ENCODE peak calls at places on chromosomes 1 and 21, in ten cellular contexts. Y is H1, M is breast epithelium, L is GM06990, E is PC-3, Q is astrocyte of the spinal cord, D is neuronal stem cell, G is AG09309, U is neural progenitor cell, W is tibial artery. A is an unnamed sample.

GRCh38 chr1:203813581-203814341 is 18.3 kb downstream of the ZBED6 start:
- DNase-seq in Y (no peak), M (no peak), L (no peak), E (no peak), Q (no peak), D (no peak), G (no peak), U (no peak), W (no peak), A (no peak)

GRCh38 chr1:204171751-204172178 is 5.6 kb upstream of the REN start:
- DNase-seq in Y (no peak), M (no peak), L (no peak), E (peak; percentile 100), Q (peak; percentile 42), D (no peak), G (peak; percentile 25), U (no peak), W (no peak), A (no peak)

GRCh38 chr1:24298606-24299005 is 20.6 kb upstream of the GRHL3 start:
- DNase-seq in Y (no peak), M (no peak), L (no peak), E (no peak), Q (no peak), D (no peak), G (no peak), U (no peak), W (no peak), A (no peak)

GRCh38 chr21:42199488-42200463 is 19.2 kb upstream of the ABCG1 start:
- DNase-seq in Y (no peak), M (no peak), L (no peak), E (peak; percentile 49), Q (peak; percentile 55), D (no peak), G (peak; percentile 39), U (no peak), W (no peak), A (no peak)

GRCh38 chr1:8661185-8662110 is 156.0 kb downstream of the RERE start:
- DNase-seq in Y (no peak), M (no peak), L (peak; percentile 67), E (peak; percentile 96), Q (peak; percentile 90), D (no peak), G (peak; percentile 66), U (no peak), W (no peak), A (no peak)

GRCh38 chr1:100250264-100250663 is 630 bp upstream of the DBT start:
- DNase-seq in Y (no peak), M (no peak), L (no peak), E (no peak), Q (peak; percentile 6), D (no peak), G (no peak), U (no peak), W (no peak), A (no peak)

GRCh38 chr1:117826551-117827078 is 102.8 kb downstream of the GDAP2 start:
- DNase-seq in Y (no peak), M (no peak), L (no peak), E (peak; percentile 97), Q (peak; percentile 83), D (no peak), G (peak; percentile 88), U (no peak), W (peak; percentile 66), A (no peak)

GRCh38 chr1:116538527-116538926 is 32.3 kb downstream of the CD58 start:
- DNase-seq in Y (no peak), M (no peak), L (peak; percentile 60), E (peak; percentile 78), Q (peak; percentile 35), D (no peak), G (no peak), U (no peak), W (no peak), A (no peak)

GRCh38 chr1:71770121-71770520 is 512.2 kb downstream of the NEGR1 start:
- DNase-seq in Y (no peak), M (no peak), L (no peak), E (no peak), Q (peak; percentile 83), D (no peak), G (peak; percentile 46), U (no peak), W (no peak), A (peak; percentile 35)

GRCh38 chr1:204348722-204349121 is 11.0 kb downstream of the PLEKHA6 start:
- DNase-seq in Y (no peak), M (no peak), L (no peak), E (no peak), Q (no peak), D (no peak), G (no peak), U (peak; percentile 60), W (peak; percentile 82), A (no peak)

GRCh38 chr1:117232551-117232950 is 21.8 kb upstream of the VTCN1 start:
- DNase-seq in Y (no peak), M (no peak), L (no peak), E (peak; percentile 14), Q (no peak), D (no peak), G (no peak), U (no peak), W (no peak), A (no peak)

DNA sequence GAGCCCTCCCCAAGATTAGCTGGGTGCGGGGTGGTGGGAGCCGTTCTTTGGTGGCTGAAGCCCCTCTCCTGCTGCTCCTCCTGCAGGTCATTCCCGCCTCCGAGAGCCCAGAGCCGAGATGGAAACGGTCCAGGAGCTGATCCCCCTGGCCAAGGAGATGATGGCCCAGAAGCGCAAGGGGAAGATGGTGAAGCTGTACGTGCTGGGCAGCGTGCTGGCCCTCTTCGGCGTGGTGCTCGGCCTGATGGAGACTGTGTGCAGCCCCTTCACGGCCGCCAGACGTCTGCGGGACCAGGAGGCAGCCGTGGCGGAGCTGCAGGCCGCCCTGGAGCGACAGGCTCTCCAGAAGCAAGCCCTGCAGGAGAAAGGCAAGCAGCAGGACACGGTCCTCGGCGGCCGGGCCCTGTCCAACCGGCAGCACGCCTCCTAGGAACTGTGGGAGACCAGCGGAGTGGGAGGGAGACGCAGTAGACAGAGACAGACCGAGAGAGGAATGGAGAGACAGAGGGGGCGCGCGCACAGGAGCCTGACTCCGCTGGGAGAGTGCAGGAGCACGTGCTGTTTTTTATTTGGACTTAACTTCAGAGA is 449 bp downstream of the G0S2 start:
- DNase-seq in Y (no peak), M (no peak), L (peak; percentile 20), E (peak; percentile 36), Q (peak; percentile 45), D (peak; percentile 23), G (no peak), U (peak; percentile 51), W (no peak), A (no peak)
- H3K4me3 ChIP-seq in Y (peak overlapping the region; percentile 40), M (peak overlapping the region; percentile 54), L (peak overlapping the region; percentile 22), E (peak overlapping the region; percentile 71), Q (peak overlapping the region; percentile 40), D (peak overlapping the region; percentile 76), G (peak overlapping the region; percentile 58), U (peak overlapping the region; percentile 52), W (peak overlapping the region; percentile 42), A (no peak overlapping the region)

GRCh38 chr1:39631361-39632331 is 7.8 kb downstream of the HEYL start:
- DNase-seq in Y (no peak), M (no peak), L (no peak), E (peak; percentile 17), Q (no peak), D (no peak), G (no peak), U (no peak), W (no peak), A (peak; percentile 83)
- H3K4me3 ChIP-seq in Y (no peak overlapping the region), M (no peak overlapping the region), L (no peak overlapping the region), E (no peak overlapping the region), Q (no peak overlapping the region), D (no peak overlapping the region), G (no peak overlapping the region), U (no peak overlapping the region), W (peak overlapping the region; percentile 52), A (no peak overlapping the region)

DNA sequence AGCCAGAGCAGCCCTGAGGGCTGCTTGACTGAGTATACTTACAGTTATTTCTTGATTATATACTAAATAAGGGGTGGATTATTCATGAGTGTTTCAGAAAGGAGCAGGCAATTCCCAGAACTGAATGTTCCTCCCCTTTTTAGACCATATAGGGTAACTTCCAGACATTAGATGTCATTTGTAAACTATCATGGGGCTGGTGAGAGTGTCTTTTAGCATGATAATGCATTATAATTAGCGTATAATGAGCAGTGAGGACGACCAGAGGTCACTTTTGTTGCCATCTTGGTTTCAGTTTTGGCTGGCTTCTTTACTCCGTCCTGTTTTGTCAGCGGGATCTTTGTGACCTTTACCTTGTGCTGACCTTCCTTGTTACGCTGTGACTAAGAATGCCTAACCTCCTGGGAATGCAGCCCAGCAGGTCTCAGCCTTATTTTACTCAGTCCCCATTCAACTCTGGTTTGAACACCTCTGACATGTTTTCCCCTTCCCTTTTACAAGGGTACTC is 16.1 kb downstream of the KCTD3 start:
- DNase-seq in Y (no peak), M (no peak), L (no peak), E (peak; percentile 97), Q (peak; percentile 23), D (no peak), G (no peak), U (no peak), W (no peak), A (no peak)
- H3K4me3 ChIP-seq in Y (no peak overlapping the region), M (no peak overlapping the region), L (no peak overlapping the region), E (peak overlapping the region; percentile 54), Q (no peak overlapping the region), D (no peak overlapping the region), G (no peak overlapping the region), U (no peak overlapping the region), W (no peak overlapping the region), A (no peak overlapping the region)

GRCh38 chr1:41752514-41753170 is 166.1 kb downstream of the HIVEP3 start:
- DNase-seq in Y (no peak), M (no peak), L (no peak), E (peak; percentile 7), Q (no peak), D (no peak), G (no peak), U (no peak), W (no peak), A (no peak)

GRCh38 chr1:41754540-41754939 is 164.2 kb downstream of the HIVEP3 start:
- DNase-seq in Y (no peak), M (no peak), L (no peak), E (no peak), Q (no peak), D (no peak), G (no peak), U (no peak), W (no peak), A (peak; percentile 73)

GRCh38 chr1:41749992-41750745 is 168.6 kb downstream of the HIVEP3 start:
- DNase-seq in Y (no peak), M (no peak), L (no peak), E (no peak), Q (no peak), D (no peak), G (no peak), U (no peak), W (peak; percentile 13), A (no peak)

DNA sequence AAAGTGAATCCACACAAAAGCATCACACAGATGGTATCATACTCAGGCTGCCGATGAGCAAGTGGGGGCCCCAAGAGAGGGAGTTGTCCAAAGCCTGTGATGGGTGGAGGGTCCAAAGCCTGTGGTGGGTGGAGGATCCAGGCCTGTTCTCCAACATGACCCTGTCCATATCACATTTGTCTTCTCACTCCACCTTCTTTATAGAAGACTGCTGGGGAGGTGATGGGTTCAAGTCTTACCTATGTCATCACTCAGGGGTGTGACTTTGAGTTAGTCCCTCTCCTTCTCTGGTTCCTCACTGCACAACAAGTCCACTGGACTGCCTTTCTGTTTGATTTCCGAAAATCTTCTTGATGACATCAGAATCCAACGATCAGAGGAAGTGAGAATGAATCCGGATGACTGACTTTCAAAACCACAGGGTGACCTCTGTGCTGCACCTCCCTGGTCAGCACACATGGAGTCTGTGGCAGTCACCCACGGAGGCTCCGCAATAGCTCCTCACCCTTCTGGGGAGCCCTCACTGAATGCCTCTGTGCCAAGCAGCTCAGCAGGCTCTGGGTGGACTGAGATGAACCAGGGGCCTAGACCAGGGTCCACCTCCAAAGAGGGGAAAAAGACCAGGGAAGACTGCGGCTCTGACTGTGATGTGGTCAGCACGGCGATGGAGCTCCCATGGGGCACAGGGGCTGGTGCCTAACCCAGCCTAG is 166.8 kb downstream of the HIVEP3 start:
- DNase-seq in Y (no peak), M (no peak), L (peak; percentile 78), E (peak; percentile 34), Q (peak; percentile 89), D (no peak), G (no peak), U (no peak), W (no peak), A (no peak)
- H3K4me3 ChIP-seq in Y (no peak overlapping the region), M (no peak overlapping the region), L (peak overlapping the region; percentile 37), E (no peak overlapping the region), Q (no peak overlapping the region), D (no peak overlapping the region), G (no peak overlapping the region), U (no peak overlapping the region), W (no peak overlapping the region), A (no peak overlapping the region)

A was measured in Jurkat, Clone E6-1.